ENCODE peak calls at places on chromosome 5, in six cellular contexts. H, F, G, V, M and D are unnamed samples.

GRCh38 chr5:160926428-160926827 is 74.4 kb upstream of the ATP10B start:
- DNase-seq in H (peak; percentile 52), F (peak; percentile 86), G (no peak), V (no peak), M (peak; percentile 1), D (no peak)

GRCh38 chr5:39113354-39113953 is 39.3 kb upstream of the RICTOR start:
- DNase-seq in H (no peak), F (no peak), G (no peak), V (no peak), M (no peak), D (no peak)

GRCh38 chr5:144072518-144072927 is 97.9 kb downstream of the YIPF5 start:
- DNase-seq in H (no peak), F (no peak), G (no peak), V (no peak), M (peak; percentile 90), D (no peak)

GRCh38 chr5:82635561-82636288 is 357.6 kb upstream of the RPS23 start:
- DNase-seq in H (no peak), F (peak; percentile 32), G (no peak), V (no peak), M (peak; percentile 54), D (no peak)

GRCh38 chr5:89289604-89290003 is 406.6 kb upstream of the MEF2C start:
- DNase-seq in H (no peak), F (no peak), G (no peak), V (no peak), M (peak; percentile 90), D (no peak)

GRCh38 chr5:38835887-38836286 is 9.9 kb upstream of the OSMR start:
- DNase-seq in H (no peak), F (no peak), G (no peak), V (no peak), M (peak; percentile 78), D (no peak)

GRCh38 chr5:38662088-38662487 is 105.6 kb upstream of the LIFR start:
- DNase-seq in H (no peak), F (no peak), G (no peak), V (no peak), M (no peak), D (no peak)

GRCh38 chr5:159456722-159457462 is 126.6 kb upstream of the IL12B start:
- DNase-seq in H (no peak), F (no peak), G (no peak), V (no peak), M (peak; percentile 43), D (peak; percentile 78)

GRCh38 chr5:17233488-17233887 is 16.1 kb downstream of the BASP1 start:
- DNase-seq in H (no peak), F (no peak), G (no peak), V (no peak), M (no peak), D (no peak)

GRCh38 chr5:6490693-6491092 is 42.0 kb downstream of the UBE2QL1 start:
- DNase-seq in H (no peak), F (no peak), G (no peak), V (no peak), M (no peak), D (no peak)

GRCh38 chr5:169873642-169874041 is 106.7 kb downstream of the INSYN2B start:
- DNase-seq in H (no peak), F (no peak), G (peak; percentile 55), V (no peak), M (peak; percentile 79), D (no peak)

GRCh38 chr5:56633950-56634349 is 181.4 kb upstream of the MAP3K1 start:
- DNase-seq in H (no peak), F (no peak), G (no peak), V (no peak), M (no peak), D (no peak)

GRCh38 chr5:82386576-82386975 is 108.4 kb upstream of the RPS23 start:
- DNase-seq in H (no peak), F (no peak), G (no peak), V (no peak), M (no peak), D (no peak)

GRCh38 chr5:142798099-142798768 is 28.1 kb downstream of the ARHGAP26 start:
- DNase-seq in H (peak; percentile 59), F (no peak), G (no peak), V (no peak), M (no peak), D (no peak)

GRCh38 chr5:102975040-102975439 is 144.9 kb downstream of the GIN1 start:
- DNase-seq in H (no peak), F (no peak), G (no peak), V (no peak), M (peak; percentile 51), D (no peak)

GRCh38 chr5:141441571-141442170 is 11.4 kb downstream of the PCDHGA12 start:
- DNase-seq in H (no peak), F (no peak), G (no peak), V (no peak), M (no peak), D (no peak)

GRCh38 chr5:135019314-135019713 is 14.7 kb downstream of the PITX1 start:
- DNase-seq in H (peak; percentile 17), F (no peak), G (no peak), V (peak; percentile 32), M (no peak), D (no peak)

GRCh38 chr5:52870448-52870847 is 82.7 kb downstream of the ITGA1 start:
- DNase-seq in H (no peak), F (no peak), G (no peak), V (no peak), M (peak; percentile 66), D (no peak)

GRCh38 chr5:75214409-75214808 is 22.3 kb downstream of the ANKRD31 start:
- DNase-seq in H (no peak), F (no peak), G (no peak), V (no peak), M (no peak), D (no peak)

GRCh38 chr5:60633336-60633735 is 66.6 kb downstream of the DEPDC1B start:
- DNase-seq in H (no peak), F (no peak), G (no peak), V (no peak), M (peak; percentile 94), D (no peak)

GRCh38 chr5:171520300-171521170 is 101.1 kb downstream of the FGF18 start:
- DNase-seq in H (no peak), F (no peak), G (peak; percentile 60), V (no peak), M (peak; percentile 32), D (no peak)

GRCh38 chr5:149775785-149776184 is 45.7 kb downstream of the PPARGC1B start:
- DNase-seq in H (no peak), F (no peak), G (no peak), V (no peak), M (peak; percentile 25), D (no peak)
- TF ChIP-seq CTCF in H (no peak), F (no peak), G (no peak), V (peak; percentile 23), M (peak; percentile 44), D (no peak)

GRCh38 chr5:154648229-154648628 is 106.9 kb upstream of the LARP1 start:
- DNase-seq in H (no peak), F (no peak), G (no peak), V (no peak), M (no peak), D (no peak)

GRCh38 chr5:154648706-154649105 is 106.5 kb upstream of the LARP1 start:
- DNase-seq in H (no peak), F (no peak), G (no peak), V (no peak), M (no peak), D (no peak)

GRCh38 chr5:154646841-154647759 is 108.1 kb upstream of the LARP1 start:
- DNase-seq in H (peak; percentile 62), F (peak; percentile 85), G (no peak), V (no peak), M (peak; percentile 14), D (peak; percentile 49)

GRCh38 chr5:154644745-154645411 is 110.3 kb upstream of the LARP1 start:
- DNase-seq in H (no peak), F (no peak), G (no peak), V (no peak), M (no peak), D (no peak)

GRCh38 chr5:154647760-154648143 is 107.4 kb upstream of the LARP1 start:
- DNase-seq in H (no peak), F (no peak), G (no peak), V (no peak), M (no peak), D (no peak)
- TF ChIP-seq CTCF in H (no peak), F (no peak), G (no peak), V (no peak), M (no peak), D (no peak)

DNA sequence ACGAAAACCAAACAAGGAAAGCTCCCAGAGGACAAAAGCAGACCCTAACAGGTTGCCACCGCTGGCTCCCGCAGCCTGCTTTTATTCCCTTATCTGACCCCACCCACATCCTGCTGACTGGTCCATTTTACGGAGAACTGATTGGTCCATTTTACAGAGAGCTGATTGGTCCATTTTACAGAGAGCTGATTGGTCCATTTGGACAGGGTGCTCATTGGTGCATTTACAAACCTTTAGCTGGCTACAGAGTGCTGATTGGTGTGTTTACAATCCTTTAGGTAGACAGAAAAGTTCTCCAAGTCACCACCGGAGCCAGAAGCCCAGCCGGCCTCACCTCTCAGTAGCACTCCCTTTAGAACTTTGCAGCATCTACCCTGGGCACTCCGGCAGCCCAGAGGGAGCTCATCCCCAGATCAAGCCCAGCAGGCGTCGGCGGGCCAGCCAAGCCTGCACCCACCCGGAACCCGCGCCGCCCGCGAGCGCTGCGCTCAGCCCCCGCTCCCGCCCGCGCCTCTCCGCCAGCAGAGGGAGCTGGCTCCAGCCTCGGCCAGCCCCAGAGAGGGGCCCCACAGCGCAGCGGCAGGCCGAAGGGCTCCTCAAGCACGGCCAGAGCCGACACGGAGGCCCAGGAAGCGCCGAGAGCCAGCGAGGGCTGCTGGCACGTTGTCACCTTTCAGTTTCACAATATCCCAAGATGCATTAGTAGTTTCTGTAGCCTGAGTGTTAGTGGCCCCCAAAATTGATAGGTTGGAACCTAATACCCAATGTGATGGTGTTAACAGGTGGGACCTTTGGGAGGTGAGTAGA is 35.3 kb upstream of the CLPTM1L start:
- DNase-seq in H (peak; percentile 50), F (peak; percentile 35), G (no peak), V (no peak), M (peak; percentile 42), D (peak; percentile 56)
- TF ChIP-seq CTCF in H (peak; percentile 62), F (peak; percentile 78), G (no peak), V (peak; percentile 81), M (peak; percentile 43), D (peak; percentile 59)

GRCh38 chr5:95644351-95645042 is 2.1 kb upstream of the RFESD start:
- DNase-seq in H (no peak), F (peak; percentile 62), G (peak; percentile 38), V (no peak), M (peak; percentile 57), D (peak; percentile 59)

GRCh38 chr5:95641803-95642220 is 4.8 kb upstream of the RFESD start:
- DNase-seq in H (no peak), F (no peak), G (peak; percentile 15), V (no peak), M (peak; percentile 22), D (no peak)

GRCh38 chr5:95647331-95647659 is 718 bp downstream of the RFESD start:
- DNase-seq in H (no peak), F (no peak), G (no peak), V (no peak), M (no peak), D (no peak)

GRCh38 chr5:95646569-95647330 is at the start of gene RFESD:
- DNase-seq in H (peak; percentile 99), F (peak; percentile 99), G (peak; percentile 98), V (peak; percentile 99), M (peak; percentile 96), D (peak; percentile 89)

GRCh38 chr5:95643152-95643551 is 3.4 kb upstream of the RFESD start:
- DNase-seq in H (no peak), F (no peak), G (no peak), V (no peak), M (no peak), D (no peak)
- TF ChIP-seq CTCF in H (no peak), F (no peak), G (no peak), V (no peak), M (no peak), D (no peak)